ENCODE peak calls at places on chromosome 1, in six cellular contexts. O is IMR-90, F is neuronal stem cell, I is mesenchymal stem cell, B is mesendoderm, N is H1. W is an unnamed sample.

GRCh38 chr1:41423511-41424191 is 60.8 kb downstream of the EDN2 start:
- DNase-seq in O (no peak), F (no peak), I (no peak), B (no peak), N (no peak), W (peak; percentile 57)

GRCh38 chr1:204560590-204560989 is 44.4 kb downstream of the MDM4 start:
- DNase-seq in O (peak; percentile 72), F (no peak), I (peak; percentile 49), B (peak; percentile 97), N (no peak), W (peak; percentile 47)

GRCh38 chr1:32056598-32056997 is 16.1 kb upstream of the TMEM39B start:
- DNase-seq in O (no peak), F (no peak), I (no peak), B (no peak), N (no peak), W (no peak)

GRCh38 chr1:43147625-43148319 is 24.3 kb downstream of the EBNA1BP2 start:
- DNase-seq in O (peak; percentile 32), F (peak; percentile 91), I (peak; percentile 73), B (peak; percentile 99), N (peak; percentile 94), W (peak; percentile 76)

GRCh38 chr1:41044197-41044596 is 22.7 kb upstream of the SLFNL1 start:
- DNase-seq in O (no peak), F (no peak), I (no peak), B (no peak), N (no peak), W (no peak)

GRCh38 chr1:235799264-235799663 is 67.4 kb downstream of the LYST start:
- DNase-seq in O (no peak), F (no peak), I (no peak), B (no peak), N (no peak), W (no peak)

GRCh38 chr1:203744008-203744972 is 20.7 kb upstream of the LAX1 start:
- DNase-seq in O (peak; percentile 32), F (no peak), I (no peak), B (peak; percentile 59), N (no peak), W (no peak)

GRCh38 chr1:43435146-43436145 is 18.3 kb downstream of the HYI start:
- DNase-seq in O (peak; percentile 57), F (no peak), I (no peak), B (peak; percentile 45), N (no peak), W (peak; percentile 38)

GRCh38 chr1:111878096-111878495 is 111.4 kb downstream of the KCND3 start:
- DNase-seq in O (no peak), F (no peak), I (no peak), B (no peak), N (no peak), W (no peak)

GRCh38 chr1:4224687-4225086 is 324.6 kb upstream of the C1orf174 start:
- DNase-seq in O (no peak), F (no peak), I (no peak), B (peak; percentile 54), N (no peak), W (no peak)

GRCh38 chr1:228370941-228371740 is 35.5 kb downstream of the TRIM11 start:
- DNase-seq in O (no peak), F (no peak), I (no peak), B (no peak), N (no peak), W (peak; percentile 51)

GRCh38 chr1:17429183-17429582 is 10.3 kb downstream of the RCC2 start:
- DNase-seq in O (no peak), F (no peak), I (no peak), B (no peak), N (no peak), W (no peak)

GRCh38 chr1:184036517-184036949 is 995 bp downstream of the COLGALT2 start:
- DNase-seq in O (no peak), F (no peak), I (peak; percentile 57), B (peak; percentile 72), N (no peak), W (no peak)

GRCh38 chr1:76433528-76433927 is 359.0 kb downstream of the ST6GALNAC3 start:
- DNase-seq in O (peak; percentile 20), F (no peak), I (peak; percentile 14), B (peak; percentile 23), N (no peak), W (peak; percentile 60)

GRCh38 chr1:209391792-209392191 is 191.7 kb upstream of the CAMK1G start:
- DNase-seq in O (no peak), F (no peak), I (no peak), B (peak; percentile 86), N (no peak), W (peak; percentile 65)

GRCh38 chr1:244865820-244866219 is 1.5 kb upstream of the HNRNPU start:
- DNase-seq in O (no peak), F (no peak), I (no peak), B (no peak), N (no peak), W (no peak)

GRCh38 chr1:192830596-192831241 is 21.9 kb downstream of the RGS2 start:
- DNase-seq in O (no peak), F (no peak), I (no peak), B (peak; percentile 27), N (no peak), W (no peak)

GRCh38 chr1:10056599-10056987 is 23.8 kb downstream of the UBE4B start:
- DNase-seq in O (no peak), F (no peak), I (no peak), B (no peak), N (no peak), W (no peak)

GRCh38 chr1:116676291-116676690 is 8.8 kb upstream of the IGSF3 start:
- DNase-seq in O (no peak), F (no peak), I (no peak), B (no peak), N (no peak), W (no peak)

GRCh38 chr1:5286244-5286643 is 631.8 kb downstream of the AJAP1 start:
- DNase-seq in O (no peak), F (no peak), I (no peak), B (no peak), N (no peak), W (peak; percentile 15)

GRCh38 chr1:167431261-167431908 is 86.9 kb downstream of the CD247 start:
- DNase-seq in O (no peak), F (no peak), I (no peak), B (no peak), N (no peak), W (no peak)

GRCh38 chr1:52139817-52140540 is 1.9 kb upstream of the ZFYVE9 start:
- DNase-seq in O (peak; percentile 88), F (no peak), I (peak; percentile 94), B (no peak), N (no peak), W (no peak)

GRCh38 chr1:117346206-117346928 is 20.9 kb upstream of the MAN1A2 start:
- DNase-seq in O (peak; percentile 57), F (no peak), I (no peak), B (peak; percentile 33), N (no peak), W (no peak)

GRCh38 chr1:31787261-31787660 is 23.1 kb upstream of the ADGRB2 start:
- DNase-seq in O (no peak), F (no peak), I (no peak), B (no peak), N (no peak), W (no peak)

GRCh38 chr1:192489748-192490147 is 85.8 kb upstream of the RGS1 start:
- DNase-seq in O (peak; percentile 95), F (no peak), I (peak; percentile 99), B (peak; percentile 65), N (no peak), W (peak; percentile 91)

GRCh38 chr1:212229654-212230053 is 55.6 kb upstream of the PPP2R5A start:
- DNase-seq in O (peak; percentile 85), F (no peak), I (peak; percentile 49), B (no peak), N (no peak), W (no peak)

GRCh38 chr1:185676969-185677368 is 57.2 kb upstream of the HMCN1 start:
- DNase-seq in O (no peak), F (no peak), I (no peak), B (no peak), N (no peak), W (no peak)

DNA sequence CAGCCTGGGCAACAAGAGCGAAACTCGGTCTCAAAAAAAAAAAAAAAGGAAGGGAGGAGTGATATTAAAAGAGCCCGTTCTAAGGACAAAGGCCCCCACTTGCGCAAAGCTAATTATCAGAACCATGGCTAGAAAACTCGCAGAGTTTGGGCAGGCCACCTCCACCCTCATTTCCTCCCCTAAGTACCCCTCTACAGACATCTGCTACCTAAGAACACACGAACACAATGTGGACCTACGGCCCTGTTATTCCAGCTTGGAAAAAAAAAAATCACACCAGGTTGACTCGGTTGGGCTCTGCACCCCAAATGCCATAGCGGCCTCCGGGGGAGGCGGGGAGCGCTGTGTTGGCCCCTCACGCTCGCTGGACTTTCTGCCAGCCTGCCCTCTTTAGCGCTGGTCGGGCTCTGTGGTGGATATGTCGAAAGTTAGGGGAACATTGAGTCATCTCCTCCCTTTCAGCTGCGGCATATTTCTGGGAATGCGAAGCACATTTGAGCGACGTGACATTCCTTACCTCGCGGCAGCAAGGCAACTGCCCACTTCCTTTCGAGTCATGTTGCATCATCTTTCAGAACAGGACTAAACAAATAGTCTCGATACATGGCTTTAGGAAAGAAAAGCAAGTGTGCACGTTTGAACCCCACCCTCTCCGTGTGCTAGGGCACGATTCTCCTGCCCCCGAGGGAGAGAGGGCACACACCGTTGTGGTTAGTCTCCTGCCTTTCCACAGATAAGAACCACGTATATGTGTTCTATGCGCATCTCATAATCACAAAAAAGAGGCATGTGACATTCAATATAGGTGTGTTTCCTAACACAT is 106.1 kb upstream of the SLC45A1 start:
- DNase-seq in O (peak; percentile 99), F (no peak), I (peak; percentile 98), B (peak; percentile 67), N (no peak), W (peak; percentile 89)
- H3K4me3 ChIP-seq in O (no peak overlapping the region), F (no peak overlapping the region), I (no peak overlapping the region), B (no peak overlapping the region), N (no peak overlapping the region), W (no peak overlapping the region)

GRCh38 chr1:12278998-12279397 is 49.2 kb downstream of the VPS13D start:
- DNase-seq in O (no peak), F (no peak), I (no peak), B (no peak), N (no peak), W (no peak)
- H3K18ac ChIP-seq in O (no peak overlapping the region), F (no peak overlapping the region), I (no peak overlapping the region), B (no peak overlapping the region), N (no peak overlapping the region), W (no peak overlapping the region)

GRCh38 chr1:207300970-207301369 is 20.5 kb upstream of the CD55 start:
- DNase-seq in O (no peak), F (no peak), I (no peak), B (peak; percentile 37), N (no peak), W (no peak)

GRCh38 chr1:207302618-207303408 is 18.7 kb upstream of the CD55 start:
- DNase-seq in O (no peak), F (no peak), I (no peak), B (no peak), N (no peak), W (no peak)

GRCh38 chr1:207298666-207299065 is 22.8 kb upstream of the CD55 start:
- DNase-seq in O (peak; percentile 36), F (no peak), I (no peak), B (no peak), N (no peak), W (no peak)

GRCh38 chr1:207298186-207298585 is 23.3 kb upstream of the CD55 start:
- DNase-seq in O (no peak), F (no peak), I (no peak), B (no peak), N (no peak), W (no peak)
- H3K4me3 ChIP-seq in O (no peak overlapping the region), F (no peak overlapping the region), I (no peak overlapping the region), B (no peak overlapping the region), N (no peak overlapping the region), W (no peak overlapping the region)

GRCh38 chr1:15617874-15618684 is 821 bp downstream of the DDI2 start:
- DNase-seq in O (no peak), F (no peak), I (peak; percentile 41), B (peak; percentile 64), N (no peak), W (peak; percentile 45)
- H3K18ac ChIP-seq in O (peak overlapping the region; percentile 75), F (peak overlapping the region; percentile 97), I (peak overlapping the region; percentile 97), B (peak overlapping the region; percentile 54), N (no peak overlapping the region), W (peak overlapping the region; percentile 88)

W was measured in trophoblast cell.